ENCODE peak calls at places on chromosomes 11 and 22, in four cellular contexts. J is fibroblast of lung, F is OCI-LY7, R is mammary epithelial cell. O is an unnamed sample.

GRCh38 chr11:103395612-103396011 is 286.4 kb downstream of the DYNC2H1 start:
- DNase-seq in J (no peak), F (no peak), R (peak), O (peak)

GRCh38 chr22:41524283-41524682 is 20.0 kb downstream of the POLR3H start:
- DNase-seq in J (peak), F (no peak), R (no peak), O (no peak)

GRCh38 chr11:96324912-96325311 is 18.1 kb downstream of the MAML2 start:
- DNase-seq in J (peak), F (no peak), R (peak), O (no peak)

GRCh38 chr11:95732930-95733602 is 56.5 kb downstream of the FAM76B start:
- DNase-seq in J (no peak), F (no peak), R (no peak), O (no peak)

GRCh38 chr11:36385121-36385530 is 89.0 kb downstream of the PRR5L start:
- DNase-seq in J (peak), F (no peak), R (no peak), O (no peak)

GRCh38 chr11:125110506-125110905 is 920 bp downstream of the TMEM218 start:
- DNase-seq in J (no peak), F (peak), R (no peak), O (no peak)

GRCh38 chr11:79006854-79007253 is 432.2 kb upstream of the NARS2 start:
- DNase-seq in J (no peak), F (no peak), R (no peak), O (no peak)

GRCh38 chr11:74255741-74256369 is 55.6 kb downstream of the P4HA3 start:
- DNase-seq in J (peak), F (peak), R (peak), O (peak)

GRCh38 chr11:94125408-94126120 is 3.1 kb upstream of the PANX1 start:
- DNase-seq in J (no peak), F (peak), R (no peak), O (no peak)

GRCh38 chr11:71931245-71931602 is 2.4 kb downstream of the RNF121 start:
- DNase-seq in J (no peak), F (no peak), R (no peak), O (no peak)

GRCh38 chr22:20514658-20515406 is 7.4 kb downstream of the MED15 start:
- DNase-seq in J (peak), F (no peak), R (peak), O (peak)

GRCh38 chr22:39463931-39464390 is 7.1 kb downstream of the MGAT3 start:
- DNase-seq in J (peak), F (no peak), R (no peak), O (no peak)

GRCh38 chr11:18780329-18780728 is 11.3 kb downstream of the PTPN5 start:
- DNase-seq in J (no peak), F (no peak), R (no peak), O (no peak)

GRCh38 chr11:2122907-2123627 is 16.1 kb downstream of the IGF2 start:
- DNase-seq in J (no peak), F (no peak), R (no peak), O (no peak)

GRCh38 chr11:68980776-68981065 is at the start of gene MRGPRD:
- DNase-seq in J (no peak), F (no peak), R (no peak), O (no peak)

GRCh38 chr22:48351376-48352085 is 1476.1 kb downstream of the BRD1 start:
- DNase-seq in J (no peak), F (no peak), R (no peak), O (no peak)

GRCh38 chr22:43515902-43516301 is 104.1 kb downstream of the MPPED1 start:
- DNase-seq in J (no peak), F (no peak), R (no peak), O (no peak)

GRCh38 chr11:76526878-76527277 is 82.1 kb downstream of the EMSY start:
- DNase-seq in J (no peak), F (no peak), R (no peak), O (no peak)

GRCh38 chr11:110679323-110679980 is 32.8 kb downstream of the ARHGAP20 start:
- DNase-seq in J (peak), F (no peak), R (no peak), O (no peak)

GRCh38 chr11:68383976-68384501 is 71.6 kb downstream of the LRP5 start:
- DNase-seq in J (peak), F (peak), R (no peak), O (peak)

GRCh38 chr22:22087854-22088657 is 105.5 kb upstream of the TOP3B start:
- DNase-seq in J (no peak), F (no peak), R (no peak), O (no peak)

GRCh38 chr11:34654491-34655334 is 33.8 kb downstream of the EHF start:
- DNase-seq in J (peak), F (no peak), R (peak), O (peak)

GRCh38 chr11:69133251-69133650 is 22.5 kb upstream of the SMIM38 start:
- DNase-seq in J (no peak), F (no peak), R (no peak), O (no peak)

GRCh38 chr22:49518436-49518970 is 309.2 kb downstream of the BRD1 start:
- DNase-seq in J (no peak), F (no peak), R (no peak), O (no peak)

GRCh38 chr11:5136246-5136645 is 1.9 kb downstream of the OR52A5 start:
- DNase-seq in J (no peak), F (no peak), R (no peak), O (no peak)

GRCh38 chr11:63023415-63023814 is 7.8 kb upstream of the SLC22A8 start:
- DNase-seq in J (no peak), F (no peak), R (no peak), O (no peak)

GRCh38 chr11:42951266-42951665 is 360.5 kb upstream of the API5 start:
- DNase-seq in J (no peak), F (no peak), R (no peak), O (no peak)

GRCh38 chr11:39570526-39570925 is 1888.9 kb downstream of the LRRC4C start:
- DNase-seq in J (no peak), F (no peak), R (no peak), O (peak)

GRCh38 chr11:61613711-61614254 is 32.9 kb upstream of the SYT7 start:
- DNase-seq in J (no peak), F (no peak), R (no peak), O (no peak)
- H3K4me2 ChIP-seq in J (no peak), F (no peak), R (no peak), O (no peak)

GRCh38 chr11:122215244-122215992 is 99.4 kb upstream of the BLID start:
- DNase-seq in J (peak), F (peak), R (no peak), O (peak)
- H3K4me2 ChIP-seq in J (peak), F (no peak), R (no peak), O (peak)

DNA sequence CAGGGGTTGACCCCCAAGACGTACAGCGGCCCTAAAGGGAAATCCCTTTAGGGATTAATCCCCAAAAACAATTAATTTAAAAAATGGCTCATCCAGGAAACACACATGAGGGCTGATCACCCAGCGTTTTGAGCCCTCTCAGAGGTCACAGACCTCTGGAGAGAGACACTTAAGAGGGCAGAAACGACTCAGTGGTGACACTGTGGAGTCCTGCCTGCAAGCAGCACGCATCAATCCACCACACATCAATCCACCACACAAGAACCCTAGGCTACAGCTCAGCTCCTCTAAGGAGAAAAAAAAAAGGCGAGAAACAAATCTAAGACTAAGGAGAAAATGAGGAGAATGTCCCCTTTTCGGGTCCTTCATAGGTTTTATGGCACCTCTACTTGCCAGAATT is 12.5 kb upstream of the SELENOH start:
- DNase-seq in J (no peak), F (no peak), R (no peak), O (no peak)
- H3K4me2 ChIP-seq in J (no peak), F (peak), R (no peak), O (no peak)

GRCh38 chr11:46290021-46290420 is 12.6 kb downstream of the CREB3L1 start:
- DNase-seq in J (no peak), F (no peak), R (no peak), O (no peak)

GRCh38 chr11:46285594-46286033 is 8.2 kb downstream of the CREB3L1 start:
- DNase-seq in J (peak), F (no peak), R (no peak), O (no peak)

GRCh38 chr11:46288451-46288850 is 11.0 kb downstream of the CREB3L1 start:
- DNase-seq in J (no peak), F (no peak), R (no peak), O (no peak)

GRCh38 chr11:46285173-46285572 is 7.7 kb downstream of the CREB3L1 start:
- DNase-seq in J (peak), F (no peak), R (no peak), O (no peak)

DNA sequence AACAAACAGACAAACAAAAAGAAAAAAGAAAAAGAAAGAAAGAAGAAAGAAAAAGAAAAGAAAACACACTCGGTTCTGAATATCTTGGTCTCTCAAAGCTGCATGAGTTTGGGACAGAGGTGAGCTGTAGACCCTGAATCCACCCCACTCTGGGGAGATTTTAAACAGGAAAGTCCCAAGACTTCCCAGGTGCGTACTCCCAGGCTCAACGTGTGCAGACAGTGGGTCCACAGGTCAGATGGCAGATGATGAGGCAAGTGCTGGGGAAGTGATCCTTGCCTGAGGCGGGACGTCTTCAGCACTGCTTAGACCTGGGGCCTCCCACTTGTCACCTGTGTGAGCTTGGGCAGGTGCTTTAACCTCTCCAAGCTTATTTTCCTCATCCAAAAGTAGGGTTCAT is 9.3 kb downstream of the CREB3L1 start:
- DNase-seq in J (no peak), F (no peak), R (no peak), O (no peak)
- H3K4me2 ChIP-seq in J (no peak), F (no peak), R (no peak), O (no peak)

GRCh38 chr11:64642876-64643257 is 51.8 kb downstream of the SLC22A12 start:
- DNase-seq in J (no peak), F (no peak), R (no peak), O (no peak)

GRCh38 chr11:64643258-64643881 is 52.4 kb downstream of the SLC22A12 start:
- DNase-seq in J (no peak), F (no peak), R (no peak), O (peak)

GRCh38 chr11:64644348-64645242 is 53.6 kb downstream of the SLC22A12 start:
- DNase-seq in J (no peak), F (peak), R (no peak), O (peak)

GRCh38 chr11:64642418-64642735 is 51.4 kb downstream of the SLC22A12 start:
- DNase-seq in J (no peak), F (no peak), R (no peak), O (no peak)

GRCh38 chr11:64643927-64644326 is 52.9 kb downstream of the SLC22A12 start:
- DNase-seq in J (no peak), F (no peak), R (no peak), O (no peak)
- H3K4me2 ChIP-seq in J (no peak), F (no peak), R (no peak), O (peak)

GRCh38 chr11:9839550-9839949 is 175.7 kb downstream of the SWAP70 start:
- DNase-seq in J (no peak), F (no peak), R (no peak), O (no peak)

GRCh38 chr11:9842923-9843322 is 179.0 kb downstream of the SWAP70 start:
- DNase-seq in J (no peak), F (no peak), R (no peak), O (no peak)

GRCh38 chr11:9838229-9838628 is 174.4 kb downstream of the SWAP70 start:
- DNase-seq in J (peak), F (no peak), R (no peak), O (no peak)

GRCh38 chr11:9838961-9839360 is 175.1 kb downstream of the SWAP70 start:
- DNase-seq in J (no peak), F (no peak), R (peak), O (no peak)

GRCh38 chr11:9840460-9841004 is 176.7 kb downstream of the SWAP70 start:
- DNase-seq in J (no peak), F (no peak), R (peak), O (no peak)
- H3K4me2 ChIP-seq in J (no peak), F (no peak), R (no peak), O (no peak)

DNA sequence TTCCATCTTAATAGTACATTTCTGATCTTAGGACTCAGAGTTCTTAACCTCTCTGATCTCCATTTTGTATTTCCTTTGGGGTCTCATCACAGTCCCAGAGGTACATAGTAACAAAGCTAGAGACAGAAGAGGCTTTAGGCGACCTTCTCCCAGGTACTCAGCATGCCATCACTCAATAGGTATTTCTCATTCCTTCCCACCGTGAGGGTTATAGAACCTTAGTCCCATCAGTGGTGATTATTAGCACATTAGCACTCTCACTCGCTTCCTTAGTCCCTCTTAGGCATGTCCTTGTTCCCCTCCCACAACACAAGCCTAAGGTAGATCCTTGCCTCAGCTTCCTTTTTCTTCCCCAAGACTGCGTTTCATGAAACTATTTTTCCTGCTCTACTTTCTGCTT is 14.7 kb downstream of the SWAP70 start:
- DNase-seq in J (no peak), F (no peak), R (no peak), O (no peak)
- H3K4me2 ChIP-seq in J (no peak), F (peak), R (no peak), O (no peak)

DNA sequence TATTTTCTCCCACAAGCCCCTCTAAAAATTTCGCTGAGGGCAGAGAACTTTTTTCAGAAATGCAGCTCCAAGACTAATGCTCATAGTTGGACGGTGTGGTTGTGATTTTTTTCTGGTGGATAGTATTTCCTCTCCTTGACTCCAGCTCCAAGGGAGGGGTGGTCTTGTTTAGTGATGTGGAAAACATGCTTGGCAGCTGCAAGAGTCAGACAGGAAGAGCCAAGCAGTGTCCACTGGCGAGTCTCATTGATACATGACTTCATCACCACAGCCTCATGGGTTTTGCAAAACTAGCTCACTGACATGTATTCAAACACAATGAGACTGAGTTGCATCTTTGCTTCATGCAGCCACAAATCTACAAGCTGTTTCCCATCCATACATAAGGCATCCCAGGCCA is 7.3 kb upstream of the KCNJ1 start:
- DNase-seq in J (no peak), F (no peak), R (no peak), O (no peak)
- H3K4me2 ChIP-seq in J (no peak), F (no peak), R (no peak), O (no peak)

DNA sequence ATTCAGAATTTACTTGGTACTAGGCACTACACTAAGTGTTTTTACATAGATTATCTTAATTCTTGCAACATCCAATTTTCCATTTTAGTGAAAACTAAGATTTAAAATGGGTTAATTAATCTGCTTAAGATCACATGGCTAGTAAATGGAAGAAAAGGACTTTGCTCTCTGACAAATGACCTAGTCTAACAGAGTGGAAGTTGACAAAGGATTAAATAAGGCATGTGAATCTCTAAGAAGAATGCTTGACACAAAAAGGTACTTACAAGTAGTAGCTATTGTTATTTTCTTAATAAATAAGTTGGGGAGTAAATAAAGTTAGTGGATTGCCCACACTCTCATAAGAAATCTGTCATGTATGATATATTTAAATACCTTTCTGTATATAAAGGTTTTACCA is 584.8 kb downstream of the DLG2 start:
- DNase-seq in J (no peak), F (no peak), R (no peak), O (no peak)
- H3K4me2 ChIP-seq in J (no peak), F (no peak), R (no peak), O (no peak)

O was measured in hepatocyte.